ENCODE peak calls at places on chromosomes 11 and 22, in ten cellular contexts. One of them, this sample, is unnamed.

GRCh38 chr11:15197696-15198095 is 83.0 kb downstream of the INSC start:
- DNase-seq in cerebellar cortex: no peak
- DNase-seq in stimulated activated CD4-positive, alpha-beta T cell treated with anti-CD3 and anti-CD28 coated beads, TNF-alpha, amount 100 ng/mL, for 1 hour: no peak
- DNase-seq in esophagus muscularis mucosa: no peak
- DNase-seq in HCT116: no peak
- DNase-seq in stimulated activated CD8-positive, alpha-beta memory T cell treated with anti-CD3 and anti-CD28 coated beads, Interleukin-7, amount 100 ng/mL, for 48 hours: no peak
- DNase-seq in HT1080: no peak
- DNase-seq in lower lobe of right lung: no peak
- DNase-seq in activated naive CD4-positive, alpha-beta T cell treated with anti-CD3 and anti-CD28 coated beads for 36 hours: no peak
- DNase-seq in activated T-helper 1 cell treated with Interleukin-2 at 50 U/mL for 16 hours: no peak
- DNase-seq in this sample: no peak

GRCh38 chr11:126150256-126150655 is 61.2 kb downstream of the RPUSD4 start:
- DNase-seq in cerebellar cortex: no peak
- DNase-seq in stimulated activated CD4-positive, alpha-beta T cell treated with anti-CD3 and anti-CD28 coated beads, TNF-alpha, amount 100 ng/mL, for 1 hour: no peak
- DNase-seq in esophagus muscularis mucosa: no peak
- DNase-seq in HCT116: no peak
- DNase-seq in stimulated activated CD8-positive, alpha-beta memory T cell treated with anti-CD3 and anti-CD28 coated beads, Interleukin-7, amount 100 ng/mL, for 48 hours: no peak
- DNase-seq in HT1080: no peak
- DNase-seq in lower lobe of right lung: no peak
- DNase-seq in activated naive CD4-positive, alpha-beta T cell treated with anti-CD3 and anti-CD28 coated beads for 36 hours: no peak
- DNase-seq in activated T-helper 1 cell treated with Interleukin-2 at 50 U/mL for 16 hours: no peak
- DNase-seq in this sample: no peak

GRCh38 chr11:118080296-118080695 is 3.4 kb downstream of the TMPRSS4 start:
- DNase-seq in cerebellar cortex: no peak
- DNase-seq in stimulated activated CD4-positive, alpha-beta T cell treated with anti-CD3 and anti-CD28 coated beads, TNF-alpha, amount 100 ng/mL, for 1 hour: no peak
- DNase-seq in esophagus muscularis mucosa: no peak
- DNase-seq in HCT116: no peak
- DNase-seq in stimulated activated CD8-positive, alpha-beta memory T cell treated with anti-CD3 and anti-CD28 coated beads, Interleukin-7, amount 100 ng/mL, for 48 hours: no peak
- DNase-seq in HT1080: no peak
- DNase-seq in lower lobe of right lung: no peak
- DNase-seq in activated naive CD4-positive, alpha-beta T cell treated with anti-CD3 and anti-CD28 coated beads for 36 hours: no peak
- DNase-seq in activated T-helper 1 cell treated with Interleukin-2 at 50 U/mL for 16 hours: no peak
- DNase-seq in this sample: no peak

GRCh38 chr11:111066861-111067260 is 178.7 kb upstream of the POU2AF2 start:
- DNase-seq in cerebellar cortex: no peak
- DNase-seq in stimulated activated CD4-positive, alpha-beta T cell treated with anti-CD3 and anti-CD28 coated beads, TNF-alpha, amount 100 ng/mL, for 1 hour: no peak
- DNase-seq in esophagus muscularis mucosa: no peak
- DNase-seq in HCT116: no peak
- DNase-seq in stimulated activated CD8-positive, alpha-beta memory T cell treated with anti-CD3 and anti-CD28 coated beads, Interleukin-7, amount 100 ng/mL, for 48 hours: no peak
- DNase-seq in HT1080: no peak
- DNase-seq in lower lobe of right lung: no peak
- DNase-seq in activated naive CD4-positive, alpha-beta T cell treated with anti-CD3 and anti-CD28 coated beads for 36 hours: no peak
- DNase-seq in activated T-helper 1 cell treated with Interleukin-2 at 50 U/mL for 16 hours: no peak
- DNase-seq in this sample: no peak

GRCh38 chr22:42758929-42759629 is 38.4 kb upstream of the A4GALT start:
- DNase-seq in cerebellar cortex: no peak
- DNase-seq in stimulated activated CD4-positive, alpha-beta T cell treated with anti-CD3 and anti-CD28 coated beads, TNF-alpha, amount 100 ng/mL, for 1 hour: no peak
- DNase-seq in esophagus muscularis mucosa: no peak
- DNase-seq in HCT116: no peak
- DNase-seq in stimulated activated CD8-positive, alpha-beta memory T cell treated with anti-CD3 and anti-CD28 coated beads, Interleukin-7, amount 100 ng/mL, for 48 hours: no peak
- DNase-seq in HT1080: peak; percentile 30
- DNase-seq in lower lobe of right lung: no peak
- DNase-seq in activated naive CD4-positive, alpha-beta T cell treated with anti-CD3 and anti-CD28 coated beads for 36 hours: no peak
- DNase-seq in activated T-helper 1 cell treated with Interleukin-2 at 50 U/mL for 16 hours: no peak
- DNase-seq in this sample: no peak

GRCh38 chr11:19962795-19963163 is 197.5 kb downstream of the DBX1 start:
- DNase-seq in cerebellar cortex: no peak
- DNase-seq in stimulated activated CD4-positive, alpha-beta T cell treated with anti-CD3 and anti-CD28 coated beads, TNF-alpha, amount 100 ng/mL, for 1 hour: no peak
- DNase-seq in esophagus muscularis mucosa: no peak
- DNase-seq in HCT116: no peak
- DNase-seq in stimulated activated CD8-positive, alpha-beta memory T cell treated with anti-CD3 and anti-CD28 coated beads, Interleukin-7, amount 100 ng/mL, for 48 hours: no peak
- DNase-seq in HT1080: no peak
- DNase-seq in lower lobe of right lung: no peak
- DNase-seq in activated naive CD4-positive, alpha-beta T cell treated with anti-CD3 and anti-CD28 coated beads for 36 hours: no peak
- DNase-seq in activated T-helper 1 cell treated with Interleukin-2 at 50 U/mL for 16 hours: no peak
- DNase-seq in this sample: no peak

GRCh38 chr11:130278745-130279144 is 36.0 kb downstream of the ZBTB44 start:
- DNase-seq in cerebellar cortex: no peak
- DNase-seq in stimulated activated CD4-positive, alpha-beta T cell treated with anti-CD3 and anti-CD28 coated beads, TNF-alpha, amount 100 ng/mL, for 1 hour: no peak
- DNase-seq in esophagus muscularis mucosa: no peak
- DNase-seq in HCT116: no peak
- DNase-seq in stimulated activated CD8-positive, alpha-beta memory T cell treated with anti-CD3 and anti-CD28 coated beads, Interleukin-7, amount 100 ng/mL, for 48 hours: no peak
- DNase-seq in HT1080: peak; percentile 5
- DNase-seq in lower lobe of right lung: no peak
- DNase-seq in activated naive CD4-positive, alpha-beta T cell treated with anti-CD3 and anti-CD28 coated beads for 36 hours: no peak
- DNase-seq in activated T-helper 1 cell treated with Interleukin-2 at 50 U/mL for 16 hours: no peak
- DNase-seq in this sample: no peak

GRCh38 chr11:6321356-6321755 is 1.1 kb upstream of the CAVIN3 start:
- DNase-seq in cerebellar cortex: no peak
- DNase-seq in stimulated activated CD4-positive, alpha-beta T cell treated with anti-CD3 and anti-CD28 coated beads, TNF-alpha, amount 100 ng/mL, for 1 hour: no peak
- DNase-seq in esophagus muscularis mucosa: no peak
- DNase-seq in HCT116: no peak
- DNase-seq in stimulated activated CD8-positive, alpha-beta memory T cell treated with anti-CD3 and anti-CD28 coated beads, Interleukin-7, amount 100 ng/mL, for 48 hours: no peak
- DNase-seq in HT1080: no peak
- DNase-seq in lower lobe of right lung: no peak
- DNase-seq in activated naive CD4-positive, alpha-beta T cell treated with anti-CD3 and anti-CD28 coated beads for 36 hours: no peak
- DNase-seq in activated T-helper 1 cell treated with Interleukin-2 at 50 U/mL for 16 hours: no peak
- DNase-seq in this sample: no peak

GRCh38 chr11:25793637-25794036 is 538.3 kb upstream of the ANO3 start:
- DNase-seq in cerebellar cortex: no peak
- DNase-seq in stimulated activated CD4-positive, alpha-beta T cell treated with anti-CD3 and anti-CD28 coated beads, TNF-alpha, amount 100 ng/mL, for 1 hour: no peak
- DNase-seq in esophagus muscularis mucosa: no peak
- DNase-seq in HCT116: no peak
- DNase-seq in stimulated activated CD8-positive, alpha-beta memory T cell treated with anti-CD3 and anti-CD28 coated beads, Interleukin-7, amount 100 ng/mL, for 48 hours: no peak
- DNase-seq in HT1080: no peak
- DNase-seq in lower lobe of right lung: no peak
- DNase-seq in activated naive CD4-positive, alpha-beta T cell treated with anti-CD3 and anti-CD28 coated beads for 36 hours: no peak
- DNase-seq in activated T-helper 1 cell treated with Interleukin-2 at 50 U/mL for 16 hours: no peak
- DNase-seq in this sample: no peak

GRCh38 chr11:11155962-11156815 is 196.9 kb downstream of the CSNK2A3 start:
- DNase-seq in cerebellar cortex: peak; percentile 14
- DNase-seq in stimulated activated CD4-positive, alpha-beta T cell treated with anti-CD3 and anti-CD28 coated beads, TNF-alpha, amount 100 ng/mL, for 1 hour: peak; percentile 27
- DNase-seq in esophagus muscularis mucosa: peak; percentile 89
- DNase-seq in HCT116: peak; percentile 18
- DNase-seq in stimulated activated CD8-positive, alpha-beta memory T cell treated with anti-CD3 and anti-CD28 coated beads, Interleukin-7, amount 100 ng/mL, for 48 hours: no peak
- DNase-seq in HT1080: peak; percentile 13
- DNase-seq in lower lobe of right lung: no peak
- DNase-seq in activated naive CD4-positive, alpha-beta T cell treated with anti-CD3 and anti-CD28 coated beads for 36 hours: peak; percentile 69
- DNase-seq in activated T-helper 1 cell treated with Interleukin-2 at 50 U/mL for 16 hours: no peak
- DNase-seq in this sample: no peak

GRCh38 chr22:44519895-44520294 is 21.9 kb upstream of the RTL6 start:
- DNase-seq in cerebellar cortex: no peak
- DNase-seq in stimulated activated CD4-positive, alpha-beta T cell treated with anti-CD3 and anti-CD28 coated beads, TNF-alpha, amount 100 ng/mL, for 1 hour: no peak
- DNase-seq in esophagus muscularis mucosa: peak; percentile 89
- DNase-seq in HCT116: no peak
- DNase-seq in stimulated activated CD8-positive, alpha-beta memory T cell treated with anti-CD3 and anti-CD28 coated beads, Interleukin-7, amount 100 ng/mL, for 48 hours: no peak
- DNase-seq in HT1080: no peak
- DNase-seq in lower lobe of right lung: no peak
- DNase-seq in activated naive CD4-positive, alpha-beta T cell treated with anti-CD3 and anti-CD28 coated beads for 36 hours: no peak
- DNase-seq in activated T-helper 1 cell treated with Interleukin-2 at 50 U/mL for 16 hours: no peak
- DNase-seq in this sample: no peak

GRCh38 chr11:71086687-71087258 is 165.6 kb downstream of the SHANK2 start:
- DNase-seq in cerebellar cortex: peak; percentile 43
- DNase-seq in stimulated activated CD4-positive, alpha-beta T cell treated with anti-CD3 and anti-CD28 coated beads, TNF-alpha, amount 100 ng/mL, for 1 hour: no peak
- DNase-seq in esophagus muscularis mucosa: no peak
- DNase-seq in HCT116: no peak
- DNase-seq in stimulated activated CD8-positive, alpha-beta memory T cell treated with anti-CD3 and anti-CD28 coated beads, Interleukin-7, amount 100 ng/mL, for 48 hours: no peak
- DNase-seq in HT1080: peak; percentile 34
- DNase-seq in lower lobe of right lung: no peak
- DNase-seq in activated naive CD4-positive, alpha-beta T cell treated with anti-CD3 and anti-CD28 coated beads for 36 hours: peak; percentile 27
- DNase-seq in activated T-helper 1 cell treated with Interleukin-2 at 50 U/mL for 16 hours: no peak
- DNase-seq in this sample: no peak

GRCh38 chr11:2994336-2994730 is 2.2 kb upstream of the NAP1L4 start:
- DNase-seq in cerebellar cortex: no peak
- DNase-seq in stimulated activated CD4-positive, alpha-beta T cell treated with anti-CD3 and anti-CD28 coated beads, TNF-alpha, amount 100 ng/mL, for 1 hour: no peak
- DNase-seq in esophagus muscularis mucosa: no peak
- DNase-seq in HCT116: no peak
- DNase-seq in stimulated activated CD8-positive, alpha-beta memory T cell treated with anti-CD3 and anti-CD28 coated beads, Interleukin-7, amount 100 ng/mL, for 48 hours: no peak
- DNase-seq in HT1080: no peak
- DNase-seq in lower lobe of right lung: no peak
- DNase-seq in activated naive CD4-positive, alpha-beta T cell treated with anti-CD3 and anti-CD28 coated beads for 36 hours: no peak
- DNase-seq in activated T-helper 1 cell treated with Interleukin-2 at 50 U/mL for 16 hours: no peak
- DNase-seq in this sample: no peak

GRCh38 chr22:35783943-35784614 is 66.4 kb downstream of the APOL5 start:
- DNase-seq in cerebellar cortex: no peak
- DNase-seq in stimulated activated CD4-positive, alpha-beta T cell treated with anti-CD3 and anti-CD28 coated beads, TNF-alpha, amount 100 ng/mL, for 1 hour: no peak
- DNase-seq in esophagus muscularis mucosa: no peak
- DNase-seq in HCT116: no peak
- DNase-seq in stimulated activated CD8-positive, alpha-beta memory T cell treated with anti-CD3 and anti-CD28 coated beads, Interleukin-7, amount 100 ng/mL, for 48 hours: no peak
- DNase-seq in HT1080: peak; percentile 46
- DNase-seq in lower lobe of right lung: no peak
- DNase-seq in activated naive CD4-positive, alpha-beta T cell treated with anti-CD3 and anti-CD28 coated beads for 36 hours: no peak
- DNase-seq in activated T-helper 1 cell treated with Interleukin-2 at 50 U/mL for 16 hours: no peak
- DNase-seq in this sample: no peak

GRCh38 chr11:44726278-44727113 is at the start of gene TSPAN18:
- DNase-seq in cerebellar cortex: peak; percentile 30
- DNase-seq in stimulated activated CD4-positive, alpha-beta T cell treated with anti-CD3 and anti-CD28 coated beads, TNF-alpha, amount 100 ng/mL, for 1 hour: no peak
- DNase-seq in esophagus muscularis mucosa: no peak
- DNase-seq in HCT116: no peak
- DNase-seq in stimulated activated CD8-positive, alpha-beta memory T cell treated with anti-CD3 and anti-CD28 coated beads, Interleukin-7, amount 100 ng/mL, for 48 hours: peak; percentile 16
- DNase-seq in HT1080: no peak
- DNase-seq in lower lobe of right lung: no peak
- DNase-seq in activated naive CD4-positive, alpha-beta T cell treated with anti-CD3 and anti-CD28 coated beads for 36 hours: peak; percentile 77
- DNase-seq in activated T-helper 1 cell treated with Interleukin-2 at 50 U/mL for 16 hours: peak; percentile 8
- DNase-seq in this sample: peak; percentile 85

GRCh38 chr11:118193910-118194566 is 17.6 kb upstream of the SCN2B start:
- DNase-seq in cerebellar cortex: no peak
- DNase-seq in stimulated activated CD4-positive, alpha-beta T cell treated with anti-CD3 and anti-CD28 coated beads, TNF-alpha, amount 100 ng/mL, for 1 hour: no peak
- DNase-seq in esophagus muscularis mucosa: no peak
- DNase-seq in HCT116: no peak
- DNase-seq in stimulated activated CD8-positive, alpha-beta memory T cell treated with anti-CD3 and anti-CD28 coated beads, Interleukin-7, amount 100 ng/mL, for 48 hours: no peak
- DNase-seq in HT1080: no peak
- DNase-seq in lower lobe of right lung: no peak
- DNase-seq in activated naive CD4-positive, alpha-beta T cell treated with anti-CD3 and anti-CD28 coated beads for 36 hours: no peak
- DNase-seq in activated T-helper 1 cell treated with Interleukin-2 at 50 U/mL for 16 hours: no peak
- DNase-seq in this sample: no peak

GRCh38 chr22:47322854-47323253 is 560.4 kb downstream of the TBC1D22A start:
- DNase-seq in cerebellar cortex: no peak
- DNase-seq in stimulated activated CD4-positive, alpha-beta T cell treated with anti-CD3 and anti-CD28 coated beads, TNF-alpha, amount 100 ng/mL, for 1 hour: no peak
- DNase-seq in esophagus muscularis mucosa: peak; percentile 45
- DNase-seq in HCT116: no peak
- DNase-seq in stimulated activated CD8-positive, alpha-beta memory T cell treated with anti-CD3 and anti-CD28 coated beads, Interleukin-7, amount 100 ng/mL, for 48 hours: no peak
- DNase-seq in HT1080: no peak
- DNase-seq in lower lobe of right lung: no peak
- DNase-seq in activated naive CD4-positive, alpha-beta T cell treated with anti-CD3 and anti-CD28 coated beads for 36 hours: no peak
- DNase-seq in activated T-helper 1 cell treated with Interleukin-2 at 50 U/mL for 16 hours: no peak
- DNase-seq in this sample: no peak

GRCh38 chr11:103862049-103862826 is 174.2 kb upstream of the DDI1 start:
- DNase-seq in cerebellar cortex: no peak
- DNase-seq in stimulated activated CD4-positive, alpha-beta T cell treated with anti-CD3 and anti-CD28 coated beads, TNF-alpha, amount 100 ng/mL, for 1 hour: no peak
- DNase-seq in esophagus muscularis mucosa: no peak
- DNase-seq in HCT116: no peak
- DNase-seq in stimulated activated CD8-positive, alpha-beta memory T cell treated with anti-CD3 and anti-CD28 coated beads, Interleukin-7, amount 100 ng/mL, for 48 hours: no peak
- DNase-seq in HT1080: no peak
- DNase-seq in lower lobe of right lung: no peak
- DNase-seq in activated naive CD4-positive, alpha-beta T cell treated with anti-CD3 and anti-CD28 coated beads for 36 hours: no peak
- DNase-seq in activated T-helper 1 cell treated with Interleukin-2 at 50 U/mL for 16 hours: no peak
- DNase-seq in this sample: no peak

GRCh38 chr11:86151188-86152005 is 82.5 kb upstream of the PICALM start:
- DNase-seq in cerebellar cortex: no peak
- DNase-seq in stimulated activated CD4-positive, alpha-beta T cell treated with anti-CD3 and anti-CD28 coated beads, TNF-alpha, amount 100 ng/mL, for 1 hour: no peak
- DNase-seq in esophagus muscularis mucosa: no peak
- DNase-seq in HCT116: no peak
- DNase-seq in stimulated activated CD8-positive, alpha-beta memory T cell treated with anti-CD3 and anti-CD28 coated beads, Interleukin-7, amount 100 ng/mL, for 48 hours: no peak
- DNase-seq in HT1080: peak; percentile 96
- DNase-seq in lower lobe of right lung: no peak
- DNase-seq in activated naive CD4-positive, alpha-beta T cell treated with anti-CD3 and anti-CD28 coated beads for 36 hours: no peak
- DNase-seq in activated T-helper 1 cell treated with Interleukin-2 at 50 U/mL for 16 hours: no peak
- DNase-seq in this sample: no peak

GRCh38 chr11:134535029-134536025 is 123.3 kb upstream of the B3GAT1 start:
- DNase-seq in cerebellar cortex: no peak
- DNase-seq in stimulated activated CD4-positive, alpha-beta T cell treated with anti-CD3 and anti-CD28 coated beads, TNF-alpha, amount 100 ng/mL, for 1 hour: no peak
- DNase-seq in esophagus muscularis mucosa: no peak
- DNase-seq in HCT116: no peak
- DNase-seq in stimulated activated CD8-positive, alpha-beta memory T cell treated with anti-CD3 and anti-CD28 coated beads, Interleukin-7, amount 100 ng/mL, for 48 hours: no peak
- DNase-seq in HT1080: no peak
- DNase-seq in lower lobe of right lung: no peak
- DNase-seq in activated naive CD4-positive, alpha-beta T cell treated with anti-CD3 and anti-CD28 coated beads for 36 hours: no peak
- DNase-seq in activated T-helper 1 cell treated with Interleukin-2 at 50 U/mL for 16 hours: no peak
- DNase-seq in this sample: no peak

GRCh38 chr11:65121447-65121864 is 478 bp downstream of the FAU start:
- DNase-seq in cerebellar cortex: no peak
- DNase-seq in stimulated activated CD4-positive, alpha-beta T cell treated with anti-CD3 and anti-CD28 coated beads, TNF-alpha, amount 100 ng/mL, for 1 hour: no peak
- DNase-seq in esophagus muscularis mucosa: no peak
- DNase-seq in HCT116: no peak
- DNase-seq in stimulated activated CD8-positive, alpha-beta memory T cell treated with anti-CD3 and anti-CD28 coated beads, Interleukin-7, amount 100 ng/mL, for 48 hours: no peak
- DNase-seq in HT1080: no peak
- DNase-seq in lower lobe of right lung: no peak
- DNase-seq in activated naive CD4-positive, alpha-beta T cell treated with anti-CD3 and anti-CD28 coated beads for 36 hours: peak; percentile 35
- DNase-seq in activated T-helper 1 cell treated with Interleukin-2 at 50 U/mL for 16 hours: no peak
- DNase-seq in this sample: no peak

GRCh38 chr22:29689872-29690213 is 30.0 kb upstream of the CABP7 start:
- DNase-seq in cerebellar cortex: peak; percentile 77
- DNase-seq in stimulated activated CD4-positive, alpha-beta T cell treated with anti-CD3 and anti-CD28 coated beads, TNF-alpha, amount 100 ng/mL, for 1 hour: no peak
- DNase-seq in esophagus muscularis mucosa: no peak
- DNase-seq in HCT116: no peak
- DNase-seq in stimulated activated CD8-positive, alpha-beta memory T cell treated with anti-CD3 and anti-CD28 coated beads, Interleukin-7, amount 100 ng/mL, for 48 hours: no peak
- DNase-seq in HT1080: no peak
- DNase-seq in lower lobe of right lung: peak; percentile 67
- DNase-seq in activated naive CD4-positive, alpha-beta T cell treated with anti-CD3 and anti-CD28 coated beads for 36 hours: peak; percentile 70
- DNase-seq in activated T-helper 1 cell treated with Interleukin-2 at 50 U/mL for 16 hours: no peak
- DNase-seq in this sample: no peak

GRCh38 chr11:112962854-112963367 is 1.7 kb downstream of the NCAM1 start:
- DNase-seq in cerebellar cortex: peak; percentile 79
- DNase-seq in stimulated activated CD4-positive, alpha-beta T cell treated with anti-CD3 and anti-CD28 coated beads, TNF-alpha, amount 100 ng/mL, for 1 hour: no peak
- DNase-seq in esophagus muscularis mucosa: no peak
- DNase-seq in HCT116: no peak
- DNase-seq in stimulated activated CD8-positive, alpha-beta memory T cell treated with anti-CD3 and anti-CD28 coated beads, Interleukin-7, amount 100 ng/mL, for 48 hours: no peak
- DNase-seq in HT1080: peak; percentile 86
- DNase-seq in lower lobe of right lung: peak; percentile 49
- DNase-seq in activated naive CD4-positive, alpha-beta T cell treated with anti-CD3 and anti-CD28 coated beads for 36 hours: no peak
- DNase-seq in activated T-helper 1 cell treated with Interleukin-2 at 50 U/mL for 16 hours: no peak
- DNase-seq in this sample: no peak

GRCh38 chr11:820655-821512 is 2.2 kb downstream of the PNPLA2 start:
- DNase-seq in cerebellar cortex: no peak
- DNase-seq in stimulated activated CD4-positive, alpha-beta T cell treated with anti-CD3 and anti-CD28 coated beads, TNF-alpha, amount 100 ng/mL, for 1 hour: no peak
- DNase-seq in esophagus muscularis mucosa: no peak
- DNase-seq in HCT116: no peak
- DNase-seq in stimulated activated CD8-positive, alpha-beta memory T cell treated with anti-CD3 and anti-CD28 coated beads, Interleukin-7, amount 100 ng/mL, for 48 hours: no peak
- DNase-seq in HT1080: peak; percentile 68
- DNase-seq in lower lobe of right lung: peak; percentile 88
- DNase-seq in activated naive CD4-positive, alpha-beta T cell treated with anti-CD3 and anti-CD28 coated beads for 36 hours: no peak
- DNase-seq in activated T-helper 1 cell treated with Interleukin-2 at 50 U/mL for 16 hours: no peak
- DNase-seq in this sample: no peak

GRCh38 chr11:64447717-64448598 is 89.0 kb downstream of the RPS6KA4 start:
- DNase-seq in cerebellar cortex: peak; percentile 70
- DNase-seq in stimulated activated CD4-positive, alpha-beta T cell treated with anti-CD3 and anti-CD28 coated beads, TNF-alpha, amount 100 ng/mL, for 1 hour: no peak
- DNase-seq in esophagus muscularis mucosa: no peak
- DNase-seq in HCT116: no peak
- DNase-seq in stimulated activated CD8-positive, alpha-beta memory T cell treated with anti-CD3 and anti-CD28 coated beads, Interleukin-7, amount 100 ng/mL, for 48 hours: no peak
- DNase-seq in HT1080: no peak
- DNase-seq in lower lobe of right lung: peak; percentile 64
- DNase-seq in activated naive CD4-positive, alpha-beta T cell treated with anti-CD3 and anti-CD28 coated beads for 36 hours: no peak
- DNase-seq in activated T-helper 1 cell treated with Interleukin-2 at 50 U/mL for 16 hours: no peak
- DNase-seq in this sample: peak; percentile 46

GRCh38 chr22:35984183-35984710 is 44.4 kb downstream of the RBFOX2 start:
- DNase-seq in cerebellar cortex: no peak
- DNase-seq in stimulated activated CD4-positive, alpha-beta T cell treated with anti-CD3 and anti-CD28 coated beads, TNF-alpha, amount 100 ng/mL, for 1 hour: no peak
- DNase-seq in esophagus muscularis mucosa: no peak
- DNase-seq in HCT116: no peak
- DNase-seq in stimulated activated CD8-positive, alpha-beta memory T cell treated with anti-CD3 and anti-CD28 coated beads, Interleukin-7, amount 100 ng/mL, for 48 hours: no peak
- DNase-seq in HT1080: no peak
- DNase-seq in lower lobe of right lung: no peak
- DNase-seq in activated naive CD4-positive, alpha-beta T cell treated with anti-CD3 and anti-CD28 coated beads for 36 hours: no peak
- DNase-seq in activated T-helper 1 cell treated with Interleukin-2 at 50 U/mL for 16 hours: no peak
- DNase-seq in this sample: no peak

GRCh38 chr22:25645964-25646363 is 81.5 kb downstream of the GRK3 start:
- DNase-seq in cerebellar cortex: no peak
- DNase-seq in stimulated activated CD4-positive, alpha-beta T cell treated with anti-CD3 and anti-CD28 coated beads, TNF-alpha, amount 100 ng/mL, for 1 hour: no peak
- DNase-seq in esophagus muscularis mucosa: no peak
- DNase-seq in HCT116: no peak
- DNase-seq in stimulated activated CD8-positive, alpha-beta memory T cell treated with anti-CD3 and anti-CD28 coated beads, Interleukin-7, amount 100 ng/mL, for 48 hours: no peak
- DNase-seq in HT1080: no peak
- DNase-seq in lower lobe of right lung: no peak
- DNase-seq in activated naive CD4-positive, alpha-beta T cell treated with anti-CD3 and anti-CD28 coated beads for 36 hours: no peak
- DNase-seq in activated T-helper 1 cell treated with Interleukin-2 at 50 U/mL for 16 hours: no peak
- DNase-seq in this sample: no peak

GRCh38 chr11:1123970-1124369 is 33.8 kb upstream of the MUC5AC start:
- DNase-seq in cerebellar cortex: no peak
- DNase-seq in stimulated activated CD4-positive, alpha-beta T cell treated with anti-CD3 and anti-CD28 coated beads, TNF-alpha, amount 100 ng/mL, for 1 hour: no peak
- DNase-seq in esophagus muscularis mucosa: no peak
- DNase-seq in HCT116: no peak
- DNase-seq in stimulated activated CD8-positive, alpha-beta memory T cell treated with anti-CD3 and anti-CD28 coated beads, Interleukin-7, amount 100 ng/mL, for 48 hours: no peak
- DNase-seq in HT1080: no peak
- DNase-seq in lower lobe of right lung: no peak
- DNase-seq in activated naive CD4-positive, alpha-beta T cell treated with anti-CD3 and anti-CD28 coated beads for 36 hours: peak; percentile 4
- DNase-seq in activated T-helper 1 cell treated with Interleukin-2 at 50 U/mL for 16 hours: no peak
- DNase-seq in this sample: no peak

This sample was measured in GM19239.